ENCODE peak calls at places on chromosomes 13 and 19, in five cellular contexts. A is fibroblast of lung, B is astrocyte, D is mesendoderm, N is prostate gland. Y is an unnamed sample.
A peak's percentile ranks its signal among the peaks of the same experiment; 100 is the strongest.

GRCh38 chr19:30154410-30154809 is 212.4 kb downstream of the URI1 start:
- DNase-seq in A (no peak), B (no peak), D (no peak), N (no peak), Y (no peak)

GRCh38 chr13:50509167-50509566 is 334.3 kb downstream of the DLEU7 start:
- DNase-seq in A (no peak), B (no peak), D (no peak), N (no peak), Y (no peak)

GRCh38 chr19:33032218-33032781 is 32.4 kb downstream of the RHPN2 start:
- DNase-seq in A (no peak), B (no peak), D (peak; percentile 90), N (peak; percentile 72), Y (peak; percentile 27)

GRCh38 chr13:71773534-71773933 is 93.5 kb downstream of the DACH1 start:
- DNase-seq in A (no peak), B (no peak), D (no peak), N (no peak), Y (no peak)

GRCh38 chr13:21557995-21558394 is 46.0 kb downstream of the MICU2 start:
- DNase-seq in A (peak; percentile 11), B (no peak), D (peak; percentile 62), N (no peak), Y (peak; percentile 75)

GRCh38 chr13:109140777-109141354 is 511.5 kb downstream of the MYO16 start:
- DNase-seq in A (no peak), B (no peak), D (no peak), N (no peak), Y (peak; percentile 25)

GRCh38 chr13:97189943-97190342 is 32.2 kb upstream of the MBNL2 start:
- DNase-seq in A (no peak), B (no peak), D (no peak), N (no peak), Y (no peak)

GRCh38 chr13:29428310-29428991 is 167.0 kb downstream of the SLC7A1 start:
- DNase-seq in A (peak; percentile 24), B (peak; percentile 2), D (peak; percentile 88), N (peak; percentile 11), Y (peak; percentile 87)

GRCh38 chr13:46113596-46113995 is 8.8 kb upstream of the CPB2 start:
- DNase-seq in A (peak; percentile 60), B (peak; percentile 46), D (no peak), N (no peak), Y (no peak)

GRCh38 chr19:48933382-48933932 is at the start of gene DHDH:
- DNase-seq in A (peak; percentile 63), B (peak; percentile 47), D (peak; percentile 96), N (peak; percentile 91), Y (peak; percentile 100)

GRCh38 chr13:110790371-110790770 is 76.9 kb downstream of the ING1 start:
- DNase-seq in A (no peak), B (no peak), D (no peak), N (no peak), Y (no peak)

GRCh38 chr13:51538626-51539179 is 45.6 kb upstream of the WDFY2 start:
- DNase-seq in A (no peak), B (no peak), D (no peak), N (no peak), Y (peak; percentile 67)

GRCh38 chr13:44710576-44710975 is 134.4 kb upstream of the TSC22D1 start:
- DNase-seq in A (peak; percentile 99), B (peak; percentile 98), D (peak; percentile 44), N (no peak), Y (no peak)

GRCh38 chr13:29454931-29455481 is 140.5 kb downstream of the SLC7A1 start:
- DNase-seq in A (peak; percentile 20), B (no peak), D (peak; percentile 53), N (peak; percentile 13), Y (peak; percentile 63)

GRCh38 chr19:45664575-45664974 is 3.4 kb upstream of the GIPR start:
- DNase-seq in A (no peak), B (no peak), D (no peak), N (no peak), Y (no peak)

GRCh38 chr13:37132211-37132610 is 26.7 kb upstream of the CSNK1A1L start:
- DNase-seq in A (peak; percentile 69), B (peak; percentile 63), D (no peak), N (no peak), Y (no peak)

GRCh38 chr19:46132508-46133100 is 8.1 kb upstream of the IGFL3 start:
- DNase-seq in A (no peak), B (no peak), D (no peak), N (no peak), Y (no peak)

GRCh38 chr13:99855516-99855915 is 116.1 kb downstream of the ZIC5 start:
- DNase-seq in A (no peak), B (no peak), D (no peak), N (no peak), Y (no peak)

GRCh38 chr19:51311388-51312257 is at the start of gene IGLON5:
- DNase-seq in A (no peak), B (no peak), D (peak; percentile 78), N (no peak), Y (peak; percentile 70)

GRCh38 chr13:28753208-28753892 is 34.6 kb upstream of the SLC46A3 start:
- DNase-seq in A (peak; percentile 86), B (peak; percentile 83), D (peak; percentile 97), N (peak; percentile 17), Y (peak; percentile 86)

GRCh38 chr13:74966814-74967213 is 515.2 kb downstream of the TBC1D4 start:
- DNase-seq in A (peak; percentile 28), B (peak; percentile 17), D (peak; percentile 47), N (no peak), Y (no peak)

GRCh38 chr13:67966065-67966464 is 735.9 kb upstream of the PCDH9 start:
- DNase-seq in A (peak; percentile 31), B (peak; percentile 22), D (peak; percentile 91), N (no peak), Y (peak; percentile 42)

GRCh38 chr19:8702350-8702749 is 3.8 kb upstream of the ACTL9 start:
- DNase-seq in A (no peak), B (no peak), D (no peak), N (no peak), Y (no peak)

GRCh38 chr19:41304706-41305483 is 5.1 kb upstream of the CCDC97 start:
- DNase-seq in A (no peak), B (no peak), D (no peak), N (no peak), Y (no peak)

GRCh38 chr19:46192990-46193650 is 36.4 kb upstream of the IGFL1 start:
- DNase-seq in A (peak; percentile 64), B (peak; percentile 53), D (peak; percentile 49), N (peak; percentile 82), Y (no peak)

DNA sequence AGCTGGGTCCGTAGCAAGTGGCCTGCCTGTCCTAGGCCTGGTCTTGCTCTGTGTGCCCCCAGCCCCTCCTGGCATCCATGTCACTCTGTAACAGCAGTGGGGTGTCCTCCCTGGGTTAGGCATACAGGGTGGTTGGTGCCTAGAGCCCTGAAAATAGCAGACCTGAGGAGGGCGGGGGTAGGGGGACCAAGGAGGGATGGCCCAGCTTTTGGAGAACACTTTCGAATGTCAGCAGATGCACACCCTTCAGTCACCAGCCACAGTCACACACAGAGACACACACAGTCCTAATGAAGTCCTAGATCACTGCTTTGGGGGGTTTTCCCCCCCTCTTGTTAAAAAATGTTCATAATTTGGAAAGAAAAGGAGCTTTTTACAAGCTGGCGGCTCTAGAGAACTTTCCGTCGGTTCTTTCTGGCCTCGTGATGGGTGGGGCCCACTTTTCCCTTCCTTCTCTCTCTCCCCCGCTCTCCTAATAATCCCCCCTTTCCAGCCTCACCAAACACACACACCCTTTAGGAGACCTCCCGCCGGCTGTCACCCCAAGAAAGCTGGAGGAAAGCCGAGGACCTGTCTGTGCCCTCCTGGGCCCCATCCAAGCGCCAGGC is 47.9 kb downstream of the LYL1 start:
- DNase-seq in A (no peak), B (no peak), D (no peak), N (no peak), Y (no peak)
- H3K4me1 ChIP-seq in A (peaks cover 71% of the 10 kb centered on the region), B (peaks cover 75% of the 10 kb centered on the region), D (peaks cover 3% of the 10 kb centered on the region), N (peaks cover 88% of the 10 kb centered on the region), Y (peaks cover 69% of the 10 kb centered on the region)

DNA sequence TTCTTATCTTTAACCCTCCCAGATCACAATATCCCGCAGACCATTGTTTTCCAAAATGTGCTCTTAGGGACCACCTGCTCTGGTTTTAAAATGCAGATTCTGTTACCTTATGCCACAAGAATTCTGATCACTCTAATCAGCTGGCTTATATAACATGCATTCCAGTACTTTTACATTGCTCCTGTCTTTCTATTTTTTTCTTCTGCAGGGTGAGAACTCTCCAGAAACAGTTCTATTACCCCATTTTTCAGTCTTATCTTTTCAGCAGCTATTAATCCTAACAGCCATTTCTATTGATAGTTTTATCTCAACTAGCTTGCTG is 2.8 kb downstream of the ITM2B start:
- DNase-seq in A (no peak), B (no peak), D (no peak), N (no peak), Y (no peak)
- H3K4me1 ChIP-seq in A (peaks cover 3% of the 10 kb centered on the region), B (peaks cover 14% of the 10 kb centered on the region), D (peaks cover 3% of the 10 kb centered on the region), N (peaks cover 6% of the 10 kb centered on the region), Y (peaks cover 54% of the 10 kb centered on the region)

GRCh38 chr19:54209058-54209747 is 8.5 kb downstream of the RPS9 start:
- DNase-seq in A (peak; percentile 6), B (no peak), D (peak; percentile 39), N (no peak), Y (peak; percentile 52)

GRCh38 chr19:54208784-54209057 is 8.1 kb downstream of the RPS9 start:
- DNase-seq in A (peak; percentile 18), B (no peak), D (peak; percentile 34), N (no peak), Y (peak; percentile 38)

GRCh38 chr19:54211214-54211613 is 10.6 kb downstream of the RPS9 start:
- DNase-seq in A (no peak), B (no peak), D (no peak), N (no peak), Y (no peak)

GRCh38 chr19:54207908-54208783 is 7.5 kb downstream of the RPS9 start:
- DNase-seq in A (peak; percentile 77), B (peak; percentile 72), D (peak; percentile 42), N (no peak), Y (no peak)

GRCh38 chr19:54209748-54210494 is 9.3 kb downstream of the RPS9 start:
- DNase-seq in A (peak; percentile 97), B (peak; percentile 96), D (peak; percentile 36), N (peak; percentile 94), Y (no peak)
- H3K4me1 ChIP-seq in A (peaks cover 26% of the 10 kb centered on the region), B (peaks cover 34% of the 10 kb centered on the region), D (no peaks in the 10 kb centered on the region), N (peaks cover 9% of the 10 kb centered on the region), Y (peaks cover 6% of the 10 kb centered on the region)

GRCh38 chr13:33262997-33263396 is 22.6 kb downstream of the STARD13 start:
- DNase-seq in A (no peak), B (no peak), D (no peak), N (no peak), Y (no peak)
- H3K4me1 ChIP-seq in A (peaks cover 37% of the 10 kb centered on the region), B (peaks cover 41% of the 10 kb centered on the region), D (peaks cover 4% of the 10 kb centered on the region), N (no peaks in the 10 kb centered on the region), Y (peaks cover 34% of the 10 kb centered on the region)

GRCh38 chr13:64540468-64540867 is 2689.7 kb downstream of the PCDH9 start:
- DNase-seq in A (no peak), B (no peak), D (no peak), N (no peak), Y (no peak)
- H3K4me1 ChIP-seq in A (no peaks in the 10 kb centered on the region), B (no peaks in the 10 kb centered on the region), D (no peaks in the 10 kb centered on the region), N (no peaks in the 10 kb centered on the region), Y (no peaks in the 10 kb centered on the region)

GRCh38 chr19:53870485-53870844 is 2.8 kb downstream of the MYADM start:
- DNase-seq in A (peak; percentile 20), B (no peak), D (peak; percentile 49), N (no peak), Y (no peak)
- H3K4me1 ChIP-seq in A (peaks cover 7% of the 10 kb centered on the region), B (peaks cover 13% of the 10 kb centered on the region), D (peaks cover 2% of the 10 kb centered on the region), N (no peaks in the 10 kb centered on the region), Y (peaks cover 19% of the 10 kb centered on the region)

GRCh38 chr19:2634960-2635359 is 67.5 kb downstream of the GNG7 start:
- DNase-seq in A (no peak), B (no peak), D (no peak), N (no peak), Y (no peak)
- H3K4me1 ChIP-seq in A (no peaks in the 10 kb centered on the region), B (peaks cover 4% of the 10 kb centered on the region), D (no peaks in the 10 kb centered on the region), N (no peaks in the 10 kb centered on the region), Y (peaks cover 12% of the 10 kb centered on the region)